ENCODE peak calls at places on chromosomes 6 and 20, in five cellular contexts. D, A, W, Q and L are unnamed samples.
A peak's percentile ranks its signal among the peaks of the same experiment; 100 is the strongest.

GRCh38 chr6:7939864-7940228 is 29.3 kb upstream of the TXNDC5 start:
- DNase-seq in A (no peak), D (no peak), Q (no peak), W (no peak), L (no peak)

GRCh38 chr20:36472656-36473071 is 68.7 kb upstream of the MYL9 start:
- DNase-seq in A (no peak), W (no peak), D (peak; percentile 43), Q (peak; percentile 82), L (peak; percentile 55)

GRCh38 chr20:57695012-57695411 is 14.8 kb downstream of the PMEPA1 start:
- DNase-seq in Q (no peak), A (no peak), W (no peak), D (no peak), L (no peak)

GRCh38 chr6:140809694-140810101 is 1323.0 kb upstream of the GJE1 start:
- DNase-seq in D (no peak), A (no peak), Q (no peak), W (no peak), L (no peak)

GRCh38 chr6:156718647-156719394 is 58.4 kb upstream of the ARID1B start:
- DNase-seq in Q (peak; percentile 14), A (peak; percentile 55), W (no peak), D (no peak), L (peak; percentile 70)

GRCh38 chr6:142872376-142872775 is 72.6 kb downstream of the HIVEP2 start:
- DNase-seq in Q (peak; percentile 33), A (peak; percentile 52), W (peak; percentile 17), D (no peak), L (no peak)

GRCh38 chr20:58891076-58891685 is 38.7 kb downstream of the GNAS start:
- DNase-seq in Q (peak; percentile 86), A (peak; percentile 52), W (peak; percentile 64), D (peak; percentile 83), L (peak; percentile 80)

GRCh38 chr20:51540585-51540984 is 1.9 kb downstream of the NFATC2 start:
- DNase-seq in D (no peak), A (no peak), Q (no peak), W (no peak), L (no peak)

GRCh38 chr6:16846399-16846778 is 85.1 kb upstream of the ATXN1 start:
- DNase-seq in A (no peak), Q (no peak), W (no peak), D (no peak), L (no peak)

GRCh38 chr20:53079883-53080282 is 107.7 kb downstream of the TSHZ2 start:
- DNase-seq in Q (no peak), A (no peak), W (no peak), D (no peak), L (no peak)

GRCh38 chr6:36804549-36804948 is 34.7 kb downstream of the CPNE5 start:
- DNase-seq in A (no peak), Q (no peak), W (no peak), D (no peak), L (no peak)

GRCh38 chr6:112639436-112639835 is 292.3 kb downstream of the RFPL4B start:
- DNase-seq in W (peak; percentile 86), A (peak; percentile 91), D (no peak), Q (no peak), L (no peak)

GRCh38 chr6:155182103-155182502 is 81.7 kb upstream of the CLDN20 start:
- DNase-seq in D (no peak), Q (no peak), W (no peak), A (no peak), L (no peak)

GRCh38 chr20:44745560-44746366 is at the start of gene KCNK15:
- DNase-seq in A (peak; percentile 17), W (no peak), D (peak; percentile 32), Q (peak; percentile 34), L (peak; percentile 54)

GRCh38 chr6:35365599-35366596 is 23.5 kb downstream of the PPARD start:
- DNase-seq in W (no peak), Q (no peak), A (no peak), D (no peak), L (no peak)

GRCh38 chr6:35370124-35370741 is 27.9 kb downstream of the PPARD start:
- DNase-seq in W (peak; percentile 93), D (peak; percentile 80), A (peak; percentile 95), Q (peak; percentile 50), L (peak; percentile 49)

GRCh38 chr6:35368038-35368887 is 25.9 kb downstream of the PPARD start:
- DNase-seq in W (no peak), Q (no peak), A (peak; percentile 83), D (no peak), L (no peak)

GRCh38 chr6:35370799-35371493 is 28.6 kb downstream of the PPARD start:
- DNase-seq in W (no peak), D (peak; percentile 30), A (peak; percentile 57), Q (no peak), L (no peak)

GRCh38 chr6:35367646-35368037 is 25.3 kb downstream of the PPARD start:
- DNase-seq in A (no peak), W (no peak), D (no peak), Q (no peak), L (no peak)
- H3K27ac ChIP-seq in A (no peak overlapping the region), W (peak overlapping the region; percentile 53), D (peak overlapping the region; percentile 37), Q (no peak overlapping the region), L (no peak overlapping the region)

DNA sequence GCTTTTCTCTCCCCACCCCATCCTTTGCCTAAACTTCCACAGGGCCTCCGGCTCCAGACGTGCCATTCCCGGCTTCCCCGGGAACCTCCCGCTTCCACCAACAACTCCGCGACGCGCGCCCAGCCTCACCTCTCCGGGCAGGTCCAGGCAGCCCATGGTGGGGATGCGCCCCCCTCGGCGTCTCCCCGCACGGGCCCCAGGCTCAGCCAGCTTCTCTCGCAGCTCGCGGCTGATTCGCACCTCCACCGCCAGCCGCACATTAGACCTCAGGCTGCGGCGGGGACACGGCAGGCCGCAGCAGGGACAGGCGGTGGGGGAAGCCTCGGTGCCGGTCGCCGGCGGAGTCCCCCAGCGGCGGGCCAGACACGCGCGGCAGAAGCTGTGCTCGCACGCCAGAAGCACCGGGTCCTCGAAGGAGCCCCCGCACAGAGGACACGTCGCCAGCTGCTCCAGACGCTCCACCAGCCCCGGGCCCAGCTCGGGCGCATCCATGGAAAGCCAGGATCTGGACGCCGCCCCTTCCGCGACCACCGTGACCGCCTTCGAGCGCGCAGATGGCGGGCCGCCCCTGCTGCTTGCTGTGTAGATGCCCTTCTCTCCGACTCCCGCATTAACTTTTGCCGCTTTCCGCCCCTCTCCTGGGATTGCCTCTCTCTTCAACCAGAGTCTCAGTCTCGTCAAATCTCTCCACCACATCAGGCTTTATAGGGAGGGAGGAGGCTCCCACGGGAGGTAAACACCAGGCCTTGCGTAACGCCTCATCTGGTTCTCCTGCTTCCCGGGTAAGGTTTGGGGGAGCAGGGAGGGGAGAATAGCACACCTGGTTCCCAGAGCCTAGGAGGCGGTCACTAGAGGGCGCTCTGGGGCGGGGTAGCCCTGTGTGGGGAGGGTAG is at the start of gene RNF39:
- DNase-seq in Q (peak; percentile 42), D (no peak), A (no peak), W (no peak), L (no peak)
- TF ChIP-seq CTCF in Q (no peak), D (peak; percentile 53), A (peak; percentile 24), W (peak; percentile 15), L (no peak)

GRCh38 chr20:49706548-49707517 is 6.8 kb downstream of the B4GALT5 start:
- DNase-seq in W (no peak), A (no peak), D (no peak), Q (peak; percentile 48), L (no peak)
- H3K4me1 ChIP-seq in W (no peaks in the 10 kb centered on the region), A (no peaks in the 10 kb centered on the region), D (peaks cover 86% of the 10 kb centered on the region), Q (peaks cover 26% of the 10 kb centered on the region), L (peaks cover 16% of the 10 kb centered on the region)

GRCh38 chr6:75124983-75125382 is 80.9 kb downstream of the COL12A1 start:
- DNase-seq in W (peak; percentile 31), A (peak; percentile 49), Q (no peak), D (no peak), L (no peak)
- H3K27ac ChIP-seq in W (no peak overlapping the region), A (no peak overlapping the region), Q (no peak overlapping the region), D (no peak overlapping the region), L (no peak overlapping the region)

DNA sequence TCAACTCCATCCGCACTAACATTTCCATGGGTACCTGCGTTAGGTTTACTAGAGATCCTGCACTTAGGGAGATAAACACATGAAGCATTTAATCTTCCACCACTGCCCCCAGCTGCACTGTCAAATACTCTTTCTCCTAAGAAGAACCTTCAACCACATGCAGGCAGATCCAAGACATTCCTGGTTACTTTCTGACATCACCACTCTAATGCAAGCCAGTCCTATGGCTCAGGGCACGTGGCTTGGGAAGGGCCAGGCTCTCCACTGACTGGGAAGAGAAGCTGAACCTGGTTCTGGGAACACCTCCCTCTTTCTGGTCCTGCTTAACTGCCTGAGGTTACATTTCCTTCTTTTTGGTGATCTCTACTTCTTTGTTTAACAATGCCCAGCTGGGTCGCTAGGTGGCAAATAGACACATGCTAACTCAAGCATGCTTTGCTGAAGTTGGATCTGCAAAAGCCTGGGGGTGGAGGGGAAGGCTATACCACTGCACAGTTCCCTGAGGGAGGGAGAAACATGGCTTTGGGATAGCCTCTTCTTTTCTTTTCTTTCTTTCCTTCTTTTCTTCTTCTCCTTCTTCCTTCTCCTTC is 249.8 kb downstream of the GMDS start:
- DNase-seq in Q (no peak), W (no peak), A (peak; percentile 66), D (no peak), L (no peak)
- TF ChIP-seq CTCF in Q (no peak), W (no peak), A (no peak), D (no peak), L (no peak)

GRCh38 chr20:32625996-32626395 is 40.9 kb upstream of the NOL4L start:
- DNase-seq in Q (no peak), W (no peak), D (no peak), A (no peak), L (no peak)
- H3K4me1 ChIP-seq in Q (peaks cover 12% of the 10 kb centered on the region), W (no peaks in the 10 kb centered on the region), D (peaks cover 14% of the 10 kb centered on the region), A (peaks cover 2% of the 10 kb centered on the region), L (no peaks in the 10 kb centered on the region)